ENCODE peak calls at places on chromosomes 11 and 22, in six cellular contexts. One of them, this sample, is unnamed.

GRCh38 chr22:45460288-45461109 is 42.2 kb upstream of the FBLN1 start:
- DNase-seq in endothelial cell of umbilical vein: no peak
- DNase-seq in spleen: no peak
- DNase-seq in prostate gland: no peak
- DNase-seq in GM12878: no peak
- DNase-seq in stomach: no peak
- DNase-seq in this sample: no peak

GRCh38 chr22:28171135-28171534 is 252.1 kb upstream of the PITPNB start:
- DNase-seq in GM12878: no peak
- DNase-seq in spleen: no peak
- DNase-seq in stomach: no peak
- DNase-seq in endothelial cell of umbilical vein: no peak
- DNase-seq in prostate gland: no peak
- DNase-seq in this sample: no peak

GRCh38 chr11:61264795-61265194 is 23.8 kb downstream of the PGA5 start:
- DNase-seq in stomach: no peak
- DNase-seq in prostate gland: no peak
- DNase-seq in endothelial cell of umbilical vein: no peak
- DNase-seq in GM12878: no peak
- DNase-seq in spleen: no peak
- DNase-seq in this sample: no peak

GRCh38 chr11:77086521-77087472 is 15.8 kb upstream of the OMP start:
- DNase-seq in prostate gland: no peak
- DNase-seq in stomach: peak; percentile 80
- DNase-seq in endothelial cell of umbilical vein: no peak
- DNase-seq in spleen: peak; percentile 70
- DNase-seq in GM12878: no peak
- DNase-seq in this sample: no peak

GRCh38 chr11:102704841-102705240 is 728 bp downstream of the MMP27 start:
- DNase-seq in endothelial cell of umbilical vein: no peak
- DNase-seq in stomach: no peak
- DNase-seq in GM12878: no peak
- DNase-seq in spleen: no peak
- DNase-seq in prostate gland: no peak
- DNase-seq in this sample: no peak

GRCh38 chr11:12598330-12599256 is 75.6 kb upstream of the TEAD1 start:
- DNase-seq in endothelial cell of umbilical vein: peak; percentile 38
- DNase-seq in prostate gland: no peak
- DNase-seq in spleen: no peak
- DNase-seq in GM12878: no peak
- DNase-seq in stomach: no peak
- DNase-seq in this sample: peak; percentile 76

GRCh38 chr22:26672590-26673468 is 15.4 kb downstream of the MIAT start:
- DNase-seq in stomach: peak; percentile 88
- DNase-seq in GM12878: peak; percentile 98
- DNase-seq in spleen: peak; percentile 97
- DNase-seq in endothelial cell of umbilical vein: peak; percentile 76
- DNase-seq in prostate gland: peak; percentile 88
- DNase-seq in this sample: peak; percentile 96

GRCh38 chr11:19577849-19578619 is 134.6 kb upstream of the NAV2 start:
- DNase-seq in GM12878: no peak
- DNase-seq in prostate gland: peak; percentile 58
- DNase-seq in stomach: no peak
- DNase-seq in spleen: no peak
- DNase-seq in endothelial cell of umbilical vein: peak; percentile 86
- DNase-seq in this sample: no peak

GRCh38 chr11:28146123-28146751 is 38.0 kb downstream of the METTL15 start:
- DNase-seq in stomach: no peak
- DNase-seq in endothelial cell of umbilical vein: peak; percentile 87
- DNase-seq in GM12878: no peak
- DNase-seq in prostate gland: no peak
- DNase-seq in spleen: no peak
- DNase-seq in this sample: no peak

GRCh38 chr11:65743928-65744698 is 23.5 kb upstream of the RNASEH2C start:
- DNase-seq in endothelial cell of umbilical vein: peak; percentile 28
- DNase-seq in prostate gland: no peak
- DNase-seq in stomach: peak; percentile 49
- DNase-seq in spleen: no peak
- DNase-seq in GM12878: no peak
- DNase-seq in this sample: no peak

GRCh38 chr11:12137938-12138731 is 27.7 kb downstream of the MICAL2 start:
- DNase-seq in GM12878: no peak
- DNase-seq in stomach: no peak
- DNase-seq in spleen: peak; percentile 11
- DNase-seq in prostate gland: no peak
- DNase-seq in endothelial cell of umbilical vein: peak; percentile 82
- DNase-seq in this sample: no peak

GRCh38 chr11:78795862-78796261 is 221.2 kb upstream of the NARS2 start:
- DNase-seq in endothelial cell of umbilical vein: no peak
- DNase-seq in GM12878: no peak
- DNase-seq in stomach: no peak
- DNase-seq in spleen: no peak
- DNase-seq in prostate gland: no peak
- DNase-seq in this sample: no peak

GRCh38 chr22:41968601-41969000 is 642 bp upstream of the SEPTIN3 start:
- DNase-seq in endothelial cell of umbilical vein: peak; percentile 58
- DNase-seq in stomach: no peak
- DNase-seq in spleen: no peak
- DNase-seq in GM12878: no peak
- DNase-seq in prostate gland: no peak
- DNase-seq in this sample: no peak

GRCh38 chr11:76717369-76717768 is 46.8 kb upstream of the LRRC32 start:
- DNase-seq in spleen: no peak
- DNase-seq in GM12878: no peak
- DNase-seq in endothelial cell of umbilical vein: no peak
- DNase-seq in prostate gland: no peak
- DNase-seq in stomach: no peak
- DNase-seq in this sample: no peak

GRCh38 chr11:84384637-84385227 is 1098.6 kb upstream of the CCDC90B start:
- DNase-seq in spleen: no peak
- DNase-seq in endothelial cell of umbilical vein: peak; percentile 44
- DNase-seq in stomach: peak; percentile 57
- DNase-seq in prostate gland: peak; percentile 14
- DNase-seq in GM12878: no peak
- DNase-seq in this sample: peak; percentile 65

GRCh38 chr22:36853407-36854099 is 7.3 kb upstream of the NCF4 start:
- DNase-seq in GM12878: no peak
- DNase-seq in stomach: peak; percentile 62
- DNase-seq in prostate gland: no peak
- DNase-seq in endothelial cell of umbilical vein: peak; percentile 50
- DNase-seq in spleen: peak; percentile 96
- DNase-seq in this sample: no peak

GRCh38 chr11:68508425-68508824 is 47.9 kb downstream of the PPP6R3 start:
- DNase-seq in GM12878: no peak
- DNase-seq in spleen: no peak
- DNase-seq in endothelial cell of umbilical vein: no peak
- DNase-seq in prostate gland: no peak
- DNase-seq in stomach: no peak
- DNase-seq in this sample: no peak

GRCh38 chr11:17991799-17992433 is 20.9 kb downstream of the SERGEF start:
- DNase-seq in stomach: peak; percentile 34
- DNase-seq in endothelial cell of umbilical vein: peak; percentile 59
- DNase-seq in prostate gland: no peak
- DNase-seq in spleen: no peak
- DNase-seq in GM12878: no peak
- DNase-seq in this sample: no peak

DNA sequence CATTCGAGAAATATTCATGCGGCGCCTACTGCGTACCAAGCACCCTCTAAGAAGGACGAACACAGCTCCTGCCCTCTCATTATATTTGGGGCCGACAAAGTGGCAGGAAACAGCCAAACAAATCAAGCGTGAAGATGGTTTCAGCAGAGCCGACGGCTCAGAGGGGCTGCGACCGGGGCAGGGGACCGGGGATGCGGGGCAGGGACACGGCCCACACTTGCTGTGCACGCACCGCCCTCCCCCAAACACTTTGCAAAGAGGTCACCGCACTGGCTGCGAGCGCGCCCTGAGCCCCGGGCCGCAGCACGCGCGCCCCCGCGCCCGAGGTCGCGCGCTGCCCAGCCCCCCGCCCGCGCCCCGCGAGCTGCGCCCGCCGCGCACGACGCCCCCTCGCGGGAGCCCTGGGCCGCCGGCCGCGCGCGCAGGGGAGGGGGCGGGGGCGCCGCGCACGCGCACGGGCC is 255 bp upstream of the SYNGR1 start:
- DNase-seq in GM12878: no peak
- DNase-seq in stomach: peak; percentile 26
- DNase-seq in spleen: peak; percentile 79
- DNase-seq in endothelial cell of umbilical vein: no peak
- DNase-seq in prostate gland: no peak
- DNase-seq in this sample: no peak
- TF ChIP-seq POLR2AphosphoS5 in GM12878: no peak
- TF ChIP-seq POLR2AphosphoS5 in stomach: no peak
- TF ChIP-seq POLR2AphosphoS5 in spleen: no peak
- TF ChIP-seq POLR2AphosphoS5 in endothelial cell of umbilical vein: no peak
- TF ChIP-seq POLR2AphosphoS5 in prostate gland: no peak
- TF ChIP-seq POLR2AphosphoS5 in this sample: no peak

GRCh38 chr22:47289316-47289985 is 527.0 kb downstream of the TBC1D22A start:
- DNase-seq in stomach: no peak
- DNase-seq in endothelial cell of umbilical vein: no peak
- DNase-seq in spleen: no peak
- DNase-seq in GM12878: no peak
- DNase-seq in prostate gland: no peak
- DNase-seq in this sample: no peak

GRCh38 chr22:47288640-47289039 is 526.2 kb downstream of the TBC1D22A start:
- DNase-seq in spleen: no peak
- DNase-seq in stomach: no peak
- DNase-seq in endothelial cell of umbilical vein: no peak
- DNase-seq in GM12878: no peak
- DNase-seq in prostate gland: no peak
- DNase-seq in this sample: no peak

GRCh38 chr22:47292546-47293320 is 530.3 kb downstream of the TBC1D22A start:
- DNase-seq in stomach: peak; percentile 27
- DNase-seq in spleen: no peak
- DNase-seq in prostate gland: peak; percentile 60
- DNase-seq in endothelial cell of umbilical vein: no peak
- DNase-seq in GM12878: no peak
- DNase-seq in this sample: no peak

GRCh38 chr22:47291565-47292495 is 529.4 kb downstream of the TBC1D22A start:
- DNase-seq in endothelial cell of umbilical vein: no peak
- DNase-seq in GM12878: no peak
- DNase-seq in stomach: no peak
- DNase-seq in prostate gland: no peak
- DNase-seq in spleen: no peak
- DNase-seq in this sample: no peak

GRCh38 chr22:47290706-47291430 is 528.4 kb downstream of the TBC1D22A start:
- DNase-seq in endothelial cell of umbilical vein: no peak
- DNase-seq in stomach: no peak
- DNase-seq in spleen: no peak
- DNase-seq in prostate gland: no peak
- DNase-seq in GM12878: no peak
- DNase-seq in this sample: no peak
- H3K9me3 ChIP-seq in endothelial cell of umbilical vein: no peaks in the 10 kb centered on the region
- H3K9me3 ChIP-seq in stomach: no peaks in the 10 kb centered on the region
- H3K9me3 ChIP-seq in spleen: no peaks in the 10 kb centered on the region
- H3K9me3 ChIP-seq in prostate gland: no peaks in the 10 kb centered on the region
- H3K9me3 ChIP-seq in GM12878: no peaks in the 10 kb centered on the region
- H3K9me3 ChIP-seq in this sample: no peaks in the 10 kb centered on the region

GRCh38 chr11:120511804-120512726 is 517 bp downstream of the GRIK4 start:
- DNase-seq in GM12878: no peak
- DNase-seq in stomach: peak; percentile 23
- DNase-seq in prostate gland: no peak
- DNase-seq in spleen: peak; percentile 74
- DNase-seq in endothelial cell of umbilical vein: no peak
- DNase-seq in this sample: no peak

GRCh38 chr11:120512727-120513435 is 1.3 kb downstream of the GRIK4 start:
- DNase-seq in prostate gland: no peak
- DNase-seq in spleen: peak; percentile 72
- DNase-seq in GM12878: no peak
- DNase-seq in endothelial cell of umbilical vein: no peak
- DNase-seq in stomach: peak; percentile 24
- DNase-seq in this sample: no peak

GRCh38 chr11:120510406-120511115 is 987 bp upstream of the GRIK4 start:
- DNase-seq in prostate gland: no peak
- DNase-seq in spleen: peak; percentile 43
- DNase-seq in endothelial cell of umbilical vein: no peak
- DNase-seq in stomach: no peak
- DNase-seq in GM12878: no peak
- DNase-seq in this sample: no peak

GRCh38 chr11:120509346-120510053 is 2.0 kb upstream of the GRIK4 start:
- DNase-seq in stomach: no peak
- DNase-seq in endothelial cell of umbilical vein: no peak
- DNase-seq in prostate gland: no peak
- DNase-seq in spleen: peak; percentile 47
- DNase-seq in GM12878: no peak
- DNase-seq in this sample: no peak

GRCh38 chr11:120511116-120511803 is at the start of gene GRIK4:
- DNase-seq in GM12878: no peak
- DNase-seq in prostate gland: peak; percentile 80
- DNase-seq in spleen: peak; percentile 94
- DNase-seq in stomach: peak; percentile 87
- DNase-seq in endothelial cell of umbilical vein: peak; percentile 64
- DNase-seq in this sample: no peak
- TF ChIP-seq POLR2AphosphoS5 in GM12878: no peak
- TF ChIP-seq POLR2AphosphoS5 in prostate gland: peak; percentile 39
- TF ChIP-seq POLR2AphosphoS5 in spleen: no peak
- TF ChIP-seq POLR2AphosphoS5 in stomach: no peak
- TF ChIP-seq POLR2AphosphoS5 in endothelial cell of umbilical vein: peak; percentile 4
- TF ChIP-seq POLR2AphosphoS5 in this sample: no peak

GRCh38 chr11:3375552-3375951 is 3.4 kb downstream of the ZNF195 start:
- DNase-seq in stomach: no peak
- DNase-seq in prostate gland: no peak
- DNase-seq in endothelial cell of umbilical vein: no peak
- DNase-seq in spleen: no peak
- DNase-seq in GM12878: no peak
- DNase-seq in this sample: no peak

GRCh38 chr11:3367221-3367620 is 11.7 kb downstream of the ZNF195 start:
- DNase-seq in prostate gland: no peak
- DNase-seq in stomach: no peak
- DNase-seq in GM12878: no peak
- DNase-seq in endothelial cell of umbilical vein: no peak
- DNase-seq in spleen: no peak
- DNase-seq in this sample: no peak

GRCh38 chr11:3368199-3368598 is 10.7 kb downstream of the ZNF195 start:
- DNase-seq in prostate gland: no peak
- DNase-seq in endothelial cell of umbilical vein: no peak
- DNase-seq in GM12878: no peak
- DNase-seq in stomach: no peak
- DNase-seq in spleen: no peak
- DNase-seq in this sample: no peak

GRCh38 chr11:3369366-3369765 is 9.6 kb downstream of the ZNF195 start:
- DNase-seq in prostate gland: no peak
- DNase-seq in spleen: no peak
- DNase-seq in stomach: no peak
- DNase-seq in GM12878: no peak
- DNase-seq in endothelial cell of umbilical vein: no peak
- DNase-seq in this sample: no peak

DNA sequence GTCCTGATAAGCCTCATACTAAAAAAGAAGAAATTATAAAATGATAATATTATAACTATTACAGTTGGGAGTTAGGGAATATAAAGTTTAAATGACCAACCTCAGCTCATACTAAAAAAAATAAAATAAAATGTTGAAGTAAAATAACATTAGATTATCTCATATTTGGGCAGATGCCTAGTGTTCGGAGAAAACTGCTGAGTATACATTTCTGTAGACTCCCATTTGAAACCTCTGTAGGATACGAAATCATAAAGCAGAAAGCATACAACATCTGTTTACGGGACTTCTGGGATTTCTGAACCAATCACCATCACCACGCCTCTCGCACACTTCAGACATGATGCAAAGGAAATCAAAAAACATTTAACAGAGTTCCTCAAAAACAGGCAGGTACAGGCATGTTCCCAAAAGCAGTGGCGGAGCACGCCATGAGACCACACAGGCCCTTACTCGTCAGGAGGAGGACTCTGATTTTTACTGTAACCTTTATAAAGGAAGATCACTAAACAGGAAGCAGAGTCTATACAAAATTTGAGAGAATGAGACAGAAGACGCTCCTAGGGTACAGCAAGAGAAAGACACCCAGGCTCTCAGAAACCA is 8.6 kb downstream of the ZNF195 start:
- DNase-seq in stomach: no peak
- DNase-seq in prostate gland: peak; percentile 42
- DNase-seq in spleen: no peak
- DNase-seq in GM12878: no peak
- DNase-seq in endothelial cell of umbilical vein: no peak
- DNase-seq in this sample: no peak
- H3K9me3 ChIP-seq in stomach: no peaks in the 10 kb centered on the region
- H3K9me3 ChIP-seq in prostate gland: no peaks in the 10 kb centered on the region
- H3K9me3 ChIP-seq in spleen: peaks cover 2% of the 10 kb centered on the region
- H3K9me3 ChIP-seq in GM12878: peaks cover 50% of the 10 kb centered on the region
- H3K9me3 ChIP-seq in endothelial cell of umbilical vein: no peaks in the 10 kb centered on the region
- H3K9me3 ChIP-seq in this sample: peaks cover 68% of the 10 kb centered on the region